ENCODE peak calls at places on chromosomes 2 and 18, in six cellular contexts. B is aorta; V is C1 segment of cervical spinal cord; H is stimulated activated CD8-positive, alpha-beta memory T cell treated with anti-CD3 and anti-CD28 coated beads, Interleukin-7, amount 100 ng/mL, for 1 hour; P is activated CD8-positive, alpha-beta memory T cell treated with anti-CD3 and anti-CD28 coated beads for 24 hours; R is HCT116. C is an unnamed sample.

GRCh38 chr2:240451108-240451611 is 15.7 kb downstream of the GPC1 start:
- DNase-seq in H (no peak), R (no peak), V (no peak), P (no peak), B (peak), C (no peak)

GRCh38 chr2:23486676-23487075 is 101.7 kb downstream of the KLHL29 start:
- DNase-seq in R (no peak), B (no peak), V (no peak), H (no peak), P (no peak), C (no peak)

GRCh38 chr2:231900486-231900942 is 25.7 kb downstream of the NPPC start:
- DNase-seq in R (peak), P (peak), V (peak), H (no peak), B (peak), C (no peak)

GRCh38 chr2:214593723-214594122 is 182.9 kb downstream of the VWC2L start:
- DNase-seq in P (no peak), H (no peak), R (peak), V (no peak), B (no peak), C (no peak)

GRCh38 chr2:133717497-133717896 is 149.2 kb upstream of the NCKAP5 start:
- DNase-seq in P (no peak), B (no peak), V (no peak), H (no peak), R (no peak), C (no peak)

GRCh38 chr2:9975328-9975727 is 23.8 kb downstream of the GRHL1 start:
- DNase-seq in H (no peak), P (no peak), R (no peak), V (no peak), B (no peak), C (no peak)

GRCh38 chr2:63590621-63591408 is 2.1 kb downstream of the MDH1 start:
- DNase-seq in B (no peak), V (no peak), H (no peak), P (no peak), R (no peak), C (no peak)

GRCh38 chr2:63741884-63742583 is 99.7 kb upstream of the UGP2 start:
- DNase-seq in P (no peak), H (no peak), B (no peak), V (no peak), R (no peak), C (no peak)

GRCh38 chr18:79884963-79885728 is 66.3 kb downstream of the SLC66A2 start:
- DNase-seq in V (no peak), R (no peak), H (no peak), P (peak), B (no peak), C (no peak)

GRCh38 chr2:52000156-52000855 is 968.4 kb upstream of the NRXN1 start:
- DNase-seq in B (no peak), H (no peak), V (no peak), P (no peak), R (no peak), C (no peak)

GRCh38 chr2:135259116-135259515 is 207.0 kb downstream of the RAB3GAP1 start:
- DNase-seq in V (no peak), H (no peak), B (no peak), R (no peak), P (no peak), C (no peak)

GRCh38 chr2:49043405-49043982 is 110.8 kb downstream of the FSHR start:
- DNase-seq in V (no peak), R (no peak), H (no peak), P (no peak), B (no peak), C (no peak)

GRCh38 chr2:186126181-186126580 is 359.9 kb upstream of the ZC3H15 start:
- DNase-seq in B (no peak), V (no peak), P (no peak), R (no peak), H (no peak), C (peak)

GRCh38 chr2:130385709-130386108 is 29.9 kb downstream of the PTPN18 start:
- DNase-seq in V (no peak), R (no peak), P (no peak), B (no peak), H (no peak), C (no peak)

GRCh38 chr2:239498981-239499633 is 98.3 kb upstream of the HDAC4 start:
- DNase-seq in V (no peak), P (no peak), H (no peak), R (no peak), B (peak), C (no peak)

GRCh38 chr18:39591647-39592046 is 2026.0 kb upstream of the CELF4 start:
- DNase-seq in P (no peak), B (no peak), V (no peak), H (no peak), R (no peak), C (no peak)

GRCh38 chr2:125471963-125472362 is 1184.0 kb upstream of the GYPC start:
- DNase-seq in P (no peak), H (no peak), R (no peak), V (peak), B (no peak), C (no peak)

GRCh38 chr2:43224571-43225092 is 1.8 kb downstream of the ZFP36L2 start:
- DNase-seq in P (no peak), V (peak), R (no peak), B (peak), H (no peak), C (no peak)

GRCh38 chr18:23377669-23378469 is 75.2 kb upstream of the RIOK3 start:
- DNase-seq in R (peak), V (no peak), H (no peak), P (no peak), B (no peak), C (peak)

GRCh38 chr2:66324924-66325583 is 109.9 kb upstream of the MEIS1 start:
- DNase-seq in R (no peak), P (no peak), B (no peak), H (no peak), V (no peak), C (no peak)

GRCh38 chr2:239283288-239283945 is 117.4 kb downstream of the HDAC4 start:
- DNase-seq in V (no peak), H (no peak), B (no peak), P (no peak), R (no peak), C (no peak)

GRCh38 chr2:11520092-11520693 is 13.7 kb upstream of the GREB1 start:
- DNase-seq in P (no peak), R (no peak), H (no peak), B (no peak), V (no peak), C (no peak)

GRCh38 chr2:8822218-8822617 is 15.2 kb downstream of the KIDINS220 start:
- DNase-seq in B (no peak), V (no peak), R (no peak), H (no peak), P (no peak), C (no peak)